ENCODE peak calls at places on chromosomes 11 and 22, in six cellular contexts. One of them, this sample, is unnamed.

GRCh38 chr11:117720061-117720511 is 76.9 kb downstream of the DSCAML1 start:
- DNase-seq in foreskin melanocyte: no peak
- DNase-seq in H7: peak; percentile 72
- DNase-seq in NCI-H1417: peak; percentile 94
- DNase-seq in activated naive CD4-positive, alpha-beta T cell treated with Interleukin-2 at 50 U/mL for 16 hours: no peak
- DNase-seq in Kasumi-1: no peak
- DNase-seq in this sample: no peak

GRCh38 chr22:49983148-49984042 is 22.8 kb downstream of the PIM3 start:
- DNase-seq in foreskin melanocyte: no peak
- DNase-seq in H7: peak; percentile 96
- DNase-seq in NCI-H1417: no peak
- DNase-seq in activated naive CD4-positive, alpha-beta T cell treated with Interleukin-2 at 50 U/mL for 16 hours: peak; percentile 29
- DNase-seq in Kasumi-1: no peak
- DNase-seq in this sample: no peak

GRCh38 chr11:117314840-117315239 is 1.2 kb downstream of the BACE1 start:
- DNase-seq in foreskin melanocyte: no peak
- DNase-seq in H7: peak; percentile 63
- DNase-seq in NCI-H1417: peak; percentile 32
- DNase-seq in activated naive CD4-positive, alpha-beta T cell treated with Interleukin-2 at 50 U/mL for 16 hours: no peak
- DNase-seq in Kasumi-1: no peak
- DNase-seq in this sample: no peak

GRCh38 chr22:46122511-46122971 is 27.8 kb upstream of the PPARA start:
- DNase-seq in foreskin melanocyte: peak; percentile 22
- DNase-seq in H7: peak; percentile 98
- DNase-seq in NCI-H1417: peak; percentile 61
- DNase-seq in activated naive CD4-positive, alpha-beta T cell treated with Interleukin-2 at 50 U/mL for 16 hours: peak; percentile 77
- DNase-seq in Kasumi-1: no peak
- DNase-seq in this sample: peak; percentile 54

GRCh38 chr22:50076646-50077624 is 8.3 kb downstream of the MLC1 start:
- DNase-seq in foreskin melanocyte: no peak
- DNase-seq in H7: peak; percentile 52
- DNase-seq in NCI-H1417: no peak
- DNase-seq in activated naive CD4-positive, alpha-beta T cell treated with Interleukin-2 at 50 U/mL for 16 hours: no peak
- DNase-seq in Kasumi-1: no peak
- DNase-seq in this sample: no peak

GRCh38 chr11:325796-326591 is 5.3 kb upstream of the IFITM3 start:
- DNase-seq in foreskin melanocyte: no peak
- DNase-seq in H7: no peak
- DNase-seq in NCI-H1417: no peak
- DNase-seq in activated naive CD4-positive, alpha-beta T cell treated with Interleukin-2 at 50 U/mL for 16 hours: no peak
- DNase-seq in Kasumi-1: no peak
- DNase-seq in this sample: no peak

GRCh38 chr22:27930246-27931060 is 11.4 kb upstream of the PITPNB start:
- DNase-seq in foreskin melanocyte: no peak
- DNase-seq in H7: peak; percentile 21
- DNase-seq in NCI-H1417: no peak
- DNase-seq in activated naive CD4-positive, alpha-beta T cell treated with Interleukin-2 at 50 U/mL for 16 hours: no peak
- DNase-seq in Kasumi-1: no peak
- DNase-seq in this sample: no peak

GRCh38 chr11:104028476-104028875 is 8.0 kb upstream of the DDI1 start:
- DNase-seq in foreskin melanocyte: peak; percentile 88
- DNase-seq in H7: no peak
- DNase-seq in NCI-H1417: no peak
- DNase-seq in activated naive CD4-positive, alpha-beta T cell treated with Interleukin-2 at 50 U/mL for 16 hours: no peak
- DNase-seq in Kasumi-1: no peak
- DNase-seq in this sample: no peak

GRCh38 chr22:50316114-50317065 is 8.9 kb upstream of the PLXNB2 start:
- DNase-seq in foreskin melanocyte: no peak
- DNase-seq in H7: peak; percentile 60
- DNase-seq in NCI-H1417: no peak
- DNase-seq in activated naive CD4-positive, alpha-beta T cell treated with Interleukin-2 at 50 U/mL for 16 hours: no peak
- DNase-seq in Kasumi-1: no peak
- DNase-seq in this sample: no peak

GRCh38 chr22:30601464-30601863 is 5.5 kb upstream of the TCN2 start:
- DNase-seq in foreskin melanocyte: no peak
- DNase-seq in H7: no peak
- DNase-seq in NCI-H1417: no peak
- DNase-seq in activated naive CD4-positive, alpha-beta T cell treated with Interleukin-2 at 50 U/mL for 16 hours: no peak
- DNase-seq in Kasumi-1: no peak
- DNase-seq in this sample: no peak

GRCh38 chr11:122697636-122698167 is 42.2 kb downstream of the UBASH3B start:
- DNase-seq in foreskin melanocyte: no peak
- DNase-seq in H7: no peak
- DNase-seq in NCI-H1417: no peak
- DNase-seq in activated naive CD4-positive, alpha-beta T cell treated with Interleukin-2 at 50 U/mL for 16 hours: peak; percentile 31
- DNase-seq in Kasumi-1: peak; percentile 100
- DNase-seq in this sample: peak; percentile 40

GRCh38 chr11:112470355-112470754 is 209.7 kb upstream of the PLET1 start:
- DNase-seq in foreskin melanocyte: no peak
- DNase-seq in H7: no peak
- DNase-seq in NCI-H1417: no peak
- DNase-seq in activated naive CD4-positive, alpha-beta T cell treated with Interleukin-2 at 50 U/mL for 16 hours: no peak
- DNase-seq in Kasumi-1: no peak
- DNase-seq in this sample: no peak

GRCh38 chr11:1650918-1651262 is 21.3 kb downstream of the KRTAP5-5 start:
- DNase-seq in foreskin melanocyte: no peak
- DNase-seq in H7: no peak
- DNase-seq in NCI-H1417: no peak
- DNase-seq in activated naive CD4-positive, alpha-beta T cell treated with Interleukin-2 at 50 U/mL for 16 hours: no peak
- DNase-seq in Kasumi-1: no peak
- DNase-seq in this sample: no peak

GRCh38 chr11:45796461-45796861 is 8.5 kb upstream of the SLC35C1 start:
- DNase-seq in foreskin melanocyte: no peak
- DNase-seq in H7: no peak
- DNase-seq in NCI-H1417: no peak
- DNase-seq in activated naive CD4-positive, alpha-beta T cell treated with Interleukin-2 at 50 U/mL for 16 hours: no peak
- DNase-seq in Kasumi-1: no peak
- DNase-seq in this sample: no peak

GRCh38 chr22:37633082-37633692 is 6.3 kb upstream of the SH3BP1 start:
- DNase-seq in foreskin melanocyte: no peak
- DNase-seq in H7: no peak
- DNase-seq in NCI-H1417: no peak
- DNase-seq in activated naive CD4-positive, alpha-beta T cell treated with Interleukin-2 at 50 U/mL for 16 hours: peak; percentile 55
- DNase-seq in Kasumi-1: peak; percentile 74
- DNase-seq in this sample: peak; percentile 80

GRCh38 chr22:25054943-25055511 is 102.5 kb downstream of the KIAA1671 start:
- DNase-seq in foreskin melanocyte: no peak
- DNase-seq in H7: no peak
- DNase-seq in NCI-H1417: no peak
- DNase-seq in activated naive CD4-positive, alpha-beta T cell treated with Interleukin-2 at 50 U/mL for 16 hours: peak; percentile 67
- DNase-seq in Kasumi-1: no peak
- DNase-seq in this sample: no peak

GRCh38 chr11:64916040-64916847 is 765 bp downstream of the ATG2A start:
- DNase-seq in foreskin melanocyte: peak; percentile 12
- DNase-seq in H7: peak; percentile 91
- DNase-seq in NCI-H1417: peak; percentile 59
- DNase-seq in activated naive CD4-positive, alpha-beta T cell treated with Interleukin-2 at 50 U/mL for 16 hours: peak; percentile 35
- DNase-seq in Kasumi-1: peak; percentile 33
- DNase-seq in this sample: peak; percentile 61

GRCh38 chr11:120117991-120118390 is 19.9 kb downstream of the TRIM29 start:
- DNase-seq in foreskin melanocyte: no peak
- DNase-seq in H7: no peak
- DNase-seq in NCI-H1417: no peak
- DNase-seq in activated naive CD4-positive, alpha-beta T cell treated with Interleukin-2 at 50 U/mL for 16 hours: no peak
- DNase-seq in Kasumi-1: no peak
- DNase-seq in this sample: no peak

GRCh38 chr22:29842740-29843139 is 4.7 kb upstream of the ASCC2 start:
- DNase-seq in foreskin melanocyte: peak; percentile 49
- DNase-seq in H7: no peak
- DNase-seq in NCI-H1417: no peak
- DNase-seq in activated naive CD4-positive, alpha-beta T cell treated with Interleukin-2 at 50 U/mL for 16 hours: no peak
- DNase-seq in Kasumi-1: no peak
- DNase-seq in this sample: no peak

GRCh38 chr11:86134580-86135318 is 65.9 kb upstream of the PICALM start:
- DNase-seq in foreskin melanocyte: no peak
- DNase-seq in H7: no peak
- DNase-seq in NCI-H1417: no peak
- DNase-seq in activated naive CD4-positive, alpha-beta T cell treated with Interleukin-2 at 50 U/mL for 16 hours: no peak
- DNase-seq in Kasumi-1: peak; percentile 52
- DNase-seq in this sample: no peak

GRCh38 chr11:29343465-29344333 is 673.1 kb downstream of the KCNA4 start:
- DNase-seq in foreskin melanocyte: peak; percentile 56
- DNase-seq in H7: peak; percentile 6
- DNase-seq in NCI-H1417: peak; percentile 69
- DNase-seq in activated naive CD4-positive, alpha-beta T cell treated with Interleukin-2 at 50 U/mL for 16 hours: peak; percentile 13
- DNase-seq in Kasumi-1: peak; percentile 37
- DNase-seq in this sample: no peak

GRCh38 chr11:79439430-79439892 is 1.4 kb downstream of the TENM4 start:
- DNase-seq in foreskin melanocyte: no peak
- DNase-seq in H7: peak; percentile 42
- DNase-seq in NCI-H1417: peak; percentile 84
- DNase-seq in activated naive CD4-positive, alpha-beta T cell treated with Interleukin-2 at 50 U/mL for 16 hours: no peak
- DNase-seq in Kasumi-1: no peak
- DNase-seq in this sample: peak; percentile 6

This sample was measured in GM06990.